ENCODE peak calls at places on chromosomes 13 and 19, in six cellular contexts. Y is CD4-positive, alpha-beta T cell; K is hepatocyte; F is prostate gland; H is transverse colon; P is tibial nerve. T is an unnamed sample.

GRCh38 chr13:105814219-105814901 is 721.1 kb downstream of the EFNB2 start:
- DNase-seq in Y (no peak), K (no peak), F (no peak), H (no peak), P (no peak), T (no peak)

GRCh38 chr13:44273991-44274810 is 99.4 kb upstream of the SERP2 start:
- DNase-seq in Y (peak; percentile 3), K (peak; percentile 34), F (peak; percentile 66), H (no peak), P (no peak), T (no peak)

GRCh38 chr13:43529796-43530195 is 257.0 kb downstream of the ENOX1 start:
- DNase-seq in Y (no peak), K (no peak), F (no peak), H (no peak), P (no peak), T (no peak)

GRCh38 chr19:42206871-42207755 is 10.4 kb downstream of the DEDD2 start:
- DNase-seq in Y (no peak), K (no peak), F (no peak), H (peak; percentile 57), P (no peak), T (no peak)

GRCh38 chr19:56253737-56254136 is 18.8 kb upstream of the EDDM13 start:
- DNase-seq in Y (no peak), K (peak; percentile 71), F (peak; percentile 19), H (no peak), P (peak; percentile 15), T (no peak)

GRCh38 chr13:53631511-53631910 is 602.9 kb downstream of the OLFM4 start:
- DNase-seq in Y (no peak), K (no peak), F (no peak), H (no peak), P (no peak), T (no peak)

GRCh38 chr13:98411013-98411412 is 165.9 kb downstream of the STK24 start:
- DNase-seq in Y (no peak), K (no peak), F (no peak), H (no peak), P (no peak), T (no peak)

GRCh38 chr19:4375620-4376228 is 24.6 kb downstream of the SH3GL1 start:
- DNase-seq in Y (no peak), K (peak; percentile 80), F (no peak), H (peak; percentile 38), P (no peak), T (peak; percentile 89)

GRCh38 chr19:2661615-2662014 is 40.9 kb downstream of the GNG7 start:
- DNase-seq in Y (no peak), K (no peak), F (no peak), H (no peak), P (no peak), T (no peak)

GRCh38 chr13:94329754-94330551 is 149.5 kb downstream of the DCT start:
- DNase-seq in Y (no peak), K (peak; percentile 42), F (peak; percentile 9), H (no peak), P (peak; percentile 68), T (no peak)

GRCh38 chr19:30092721-30093569 is 150.9 kb downstream of the URI1 start:
- DNase-seq in Y (no peak), K (no peak), F (no peak), H (peak; percentile 48), P (no peak), T (no peak)

GRCh38 chr19:45676851-45677263 is 8.8 kb downstream of the GIPR start:
- DNase-seq in Y (peak; percentile 35), K (peak; percentile 49), F (no peak), H (peak; percentile 56), P (no peak), T (no peak)

GRCh38 chr19:41408256-41408655 is 10.6 kb downstream of the BCKDHA start:
- DNase-seq in Y (no peak), K (no peak), F (no peak), H (no peak), P (no peak), T (no peak)

GRCh38 chr19:40717880-40718773 is 1.2 kb downstream of the ITPKC start:
- DNase-seq in Y (no peak), K (peak; percentile 49), F (peak; percentile 41), H (peak; percentile 45), P (peak; percentile 38), T (peak; percentile 62)

GRCh38 chr13:25958983-25959382 is 92.8 kb downstream of the SHISA2 start:
- DNase-seq in Y (no peak), K (no peak), F (no peak), H (no peak), P (no peak), T (no peak)

GRCh38 chr19:41548954-41549688 is 26.8 kb upstream of the CEACAM21 start:
- DNase-seq in Y (peak; percentile 74), K (no peak), F (no peak), H (peak; percentile 71), P (no peak), T (no peak)

GRCh38 chr13:82933986-82934385 is 948.3 kb downstream of the SLITRK1 start:
- DNase-seq in Y (no peak), K (no peak), F (no peak), H (no peak), P (no peak), T (no peak)

GRCh38 chr19:54482889-54483288 is 9.8 kb upstream of the CDC42EP5 start:
- DNase-seq in Y (no peak), K (no peak), F (no peak), H (no peak), P (no peak), T (no peak)

GRCh38 chr13:25686831-25687495 is 315.2 kb downstream of the ATP8A2 start:
- DNase-seq in Y (no peak), K (no peak), F (no peak), H (no peak), P (no peak), T (no peak)

GRCh38 chr13:65582160-65582559 is 1648.0 kb downstream of the PCDH9 start:
- DNase-seq in Y (no peak), K (no peak), F (no peak), H (no peak), P (no peak), T (no peak)

GRCh38 chr13:113149711-113150544 is 8.5 kb upstream of the PROZ start:
- DNase-seq in Y (no peak), K (no peak), F (no peak), H (no peak), P (no peak), T (no peak)

GRCh38 chr13:45518525-45519235 is 53.9 kb downstream of the COG3 start:
- DNase-seq in Y (no peak), K (no peak), F (no peak), H (no peak), P (no peak), T (no peak)

GRCh38 chr19:2428027-2428690 is 773 bp upstream of the TIMM13 start:
- DNase-seq in Y (no peak), K (no peak), F (peak; percentile 19), H (peak; percentile 39), P (no peak), T (no peak)

GRCh38 chr13:78376033-78376432 is 227.3 kb downstream of the POU4F1 start:
- DNase-seq in Y (no peak), K (no peak), F (no peak), H (no peak), P (no peak), T (no peak)

DNA sequence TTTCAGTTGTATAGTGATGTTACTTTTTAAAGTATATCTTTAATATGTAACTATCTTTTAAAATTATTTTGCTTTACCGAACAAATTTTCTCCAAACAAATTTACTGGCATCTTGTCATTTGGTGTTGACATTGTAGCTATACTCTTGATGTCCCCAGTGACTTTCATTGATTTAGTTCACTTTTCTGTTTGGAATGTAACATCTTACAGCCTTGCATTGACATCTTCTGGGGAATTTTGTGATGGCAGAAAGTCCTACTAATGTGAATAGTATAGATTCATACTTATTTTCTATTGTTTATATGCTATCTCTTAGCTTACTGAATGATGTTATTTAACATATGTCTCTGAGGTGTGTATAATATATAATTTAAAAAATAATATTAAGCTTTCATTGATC is 800.9 kb upstream of the ATXN8OS start:
- DNase-seq in Y (no peak), K (no peak), F (no peak), H (no peak), P (no peak), T (no peak)
- TF ChIP-seq CTCF in Y (no peak), K (no peak), F (no peak), H (no peak), P (no peak), T (no peak)

GRCh38 chr19:57946316-57946715 is 1.2 kb downstream of the ZNF256 start:
- DNase-seq in Y (no peak), K (no peak), F (no peak), H (no peak), P (no peak), T (no peak)

GRCh38 chr19:57947088-57947418 is 453 bp downstream of the ZNF256 start:
- DNase-seq in Y (no peak), K (no peak), F (no peak), H (no peak), P (no peak), T (no peak)

GRCh38 chr19:57935731-57936130 is 529 bp upstream of the ZNF418 start:
- DNase-seq in Y (no peak), K (no peak), F (no peak), H (no peak), P (no peak), T (no peak)

GRCh38 chr19:57947419-57948134 is at the start of gene ZNF256:
- DNase-seq in Y (peak; percentile 87), K (peak; percentile 98), F (peak; percentile 92), H (peak; percentile 94), P (peak; percentile 84), T (peak; percentile 92)

GRCh38 chr19:57941593-57941992 is 5.9 kb downstream of the ZNF256 start:
- DNase-seq in Y (no peak), K (no peak), F (no peak), H (no peak), P (no peak), T (no peak)
- H3K9me3 ChIP-seq in Y (peaks cover 89% of the 10 kb centered on the region), K (peaks cover 7% of the 10 kb centered on the region), F (no peaks in the 10 kb centered on the region), H (peaks cover 85% of the 10 kb centered on the region), P (no peaks in the 10 kb centered on the region), T (peaks cover 96% of the 10 kb centered on the region)

GRCh38 chr13:109867766-109868165 is 81.4 kb upstream of the IRS2 start:
- DNase-seq in Y (no peak), K (peak; percentile 32), F (no peak), H (no peak), P (no peak), T (no peak)
- TF ChIP-seq CTCF in Y (no peak), K (no peak), F (no peak), H (no peak), P (no peak), T (no peak)

DNA sequence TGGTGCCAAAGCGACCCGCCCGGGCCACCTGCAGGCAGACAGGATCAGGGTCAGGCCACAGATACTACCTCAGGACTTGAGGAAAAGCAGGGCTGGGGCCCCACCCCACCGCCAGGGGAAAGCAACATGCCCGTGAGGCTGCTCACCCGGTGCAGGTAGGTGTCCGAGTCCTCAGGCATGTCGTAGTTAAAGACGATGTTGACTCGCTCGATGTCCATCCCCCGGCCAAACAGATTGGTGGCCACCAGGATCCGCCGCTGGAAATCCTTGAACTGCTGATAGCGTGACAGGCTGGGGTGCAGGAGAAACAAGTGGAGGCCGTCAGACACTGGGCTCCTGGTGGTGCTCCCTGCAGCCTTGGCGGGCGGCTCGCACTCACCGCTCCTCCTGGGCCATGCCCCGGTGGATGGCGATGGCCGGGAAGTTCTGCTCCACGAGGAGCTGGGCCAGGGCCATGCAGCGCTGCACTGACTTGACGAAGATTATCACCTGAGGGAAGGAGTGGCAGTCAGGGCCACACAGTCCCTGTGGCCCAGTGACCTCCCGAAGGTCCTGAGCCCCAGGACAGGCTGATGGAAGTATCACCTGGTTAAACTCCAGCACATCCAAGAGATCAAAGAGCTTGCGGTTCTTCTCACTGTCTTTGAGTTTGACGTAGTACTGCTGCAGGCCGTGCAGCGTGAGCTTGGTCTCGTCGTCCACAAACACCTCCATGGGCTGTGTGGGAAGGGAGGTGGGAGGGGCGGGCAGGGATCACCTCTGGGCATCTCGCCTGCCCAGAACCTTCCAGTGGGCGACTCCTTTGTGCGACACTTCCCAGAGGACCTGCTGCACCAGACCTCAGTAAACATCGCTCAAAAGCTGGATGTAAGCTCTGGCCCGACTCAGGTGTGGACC is 9.7 kb downstream of the DDX39A start:
- DNase-seq in Y (no peak), K (no peak), F (no peak), H (no peak), P (no peak), T (no peak)
- H3K9me3 ChIP-seq in Y (no peaks in the 10 kb centered on the region), K (no peaks in the 10 kb centered on the region), F (no peaks in the 10 kb centered on the region), H (no peaks in the 10 kb centered on the region), P (no peaks in the 10 kb centered on the region), T (no peaks in the 10 kb centered on the region)

T was measured in tibial artery.